ENCODE peak calls at places on chromosome 14, in ten cellular contexts. J is astrocyte, A is vagina, I is dorsolateral prefrontal cortex, P is choroid plexus epithelial cell, K is A549, W is H1, D is pancreas, U is cardiac muscle cell, B is transverse colon. C is an unnamed sample.

GRCh38 chr14:99425272-99425681 is 55.4 kb downstream of the SETD3 start:
- DNase-seq in I (no peak), D (peak), U (no peak), B (no peak), P (no peak), W (no peak), A (no peak), K (no peak), J (no peak), C (no peak)

GRCh38 chr14:64823305-64823985 is 56.3 kb downstream of the SPTB start:
- DNase-seq in K (peak), P (peak), I (peak), D (peak), J (peak), A (no peak), U (peak), B (peak), W (peak), C (peak)

GRCh38 chr14:88868558-88869159 is 44.2 kb downstream of the TTC8 start:
- DNase-seq in I (no peak), D (no peak), P (peak), J (peak), U (peak), W (no peak), A (no peak), K (no peak), B (no peak), C (peak)

GRCh38 chr14:64628940-64629403 is 75.3 kb upstream of the PLEKHG3 start:
- DNase-seq in U (peak), K (peak), A (no peak), W (no peak), P (peak), I (peak), B (peak), D (no peak), J (peak), C (peak)

GRCh38 chr14:101708853-101709532 is 52.5 kb upstream of the PPP2R5C start:
- DNase-seq in U (no peak), B (no peak), W (no peak), A (peak), D (no peak), J (no peak), I (no peak), K (no peak), P (no peak), C (no peak)

GRCh38 chr14:67317822-67318221 is 41.8 kb downstream of the ATP6V1D start:
- DNase-seq in K (no peak), P (no peak), B (no peak), U (no peak), A (no peak), D (no peak), W (no peak), J (no peak), I (no peak), C (no peak)

GRCh38 chr14:62409185-62409584 is 636.1 kb downstream of the KCNH5 start:
- DNase-seq in U (no peak), D (no peak), B (no peak), J (no peak), A (no peak), K (no peak), P (no peak), I (no peak), W (no peak), C (no peak)

GRCh38 chr14:101080922-101081593 is 177.5 kb upstream of the RTL1 start:
- DNase-seq in B (no peak), I (no peak), D (no peak), K (no peak), P (no peak), U (no peak), W (no peak), J (no peak), A (no peak), C (no peak)

GRCh38 chr14:36056846-36057245 is 119.7 kb downstream of the PTCSC3 start:
- DNase-seq in J (no peak), D (no peak), B (no peak), A (no peak), K (no peak), U (no peak), P (no peak), I (no peak), W (no peak), C (no peak)

GRCh38 chr14:89466460-89466859 is 49.4 kb upstream of the FOXN3 start:
- DNase-seq in K (no peak), W (no peak), U (no peak), I (no peak), D (no peak), A (no peak), B (no peak), P (peak), J (no peak), C (no peak)

GRCh38 chr14:39038542-39038941 is 64.5 kb downstream of the SEC23A start:
- DNase-seq in U (no peak), W (no peak), A (no peak), J (no peak), B (no peak), I (no peak), P (no peak), K (no peak), D (no peak), C (no peak)

GRCh38 chr14:101072531-101072930 is 169.0 kb upstream of the RTL1 start:
- DNase-seq in P (peak), W (peak), A (peak), K (peak), U (no peak), I (peak), D (no peak), B (no peak), J (no peak), C (no peak)

GRCh38 chr14:65476942-65477318 is 64.4 kb downstream of the FUT8 start:
- DNase-seq in A (no peak), K (no peak), P (no peak), D (no peak), U (no peak), I (no peak), B (no peak), J (no peak), W (no peak), C (no peak)

GRCh38 chr14:92986254-92987147 is 63.6 kb downstream of the CHGA start:
- DNase-seq in W (no peak), U (peak), I (peak), D (peak), J (peak), K (peak), A (no peak), B (no peak), P (peak), C (peak)

GRCh38 chr14:86057018-86057667 is 527.2 kb downstream of the FLRT2 start:
- DNase-seq in J (no peak), I (no peak), U (peak), P (peak), W (no peak), A (no peak), D (no peak), K (no peak), B (no peak), C (peak)

GRCh38 chr14:20515846-20516245 is 10.5 kb downstream of the RNASE10 start:
- DNase-seq in D (no peak), K (no peak), A (no peak), U (no peak), B (no peak), I (no peak), W (no peak), J (peak), P (no peak), C (no peak)

GRCh38 chr14:33564774-33565630 is 385.9 kb downstream of the EGLN3 start:
- DNase-seq in J (peak), W (no peak), D (no peak), K (no peak), P (peak), U (peak), B (no peak), A (no peak), I (no peak), C (peak)

DNA sequence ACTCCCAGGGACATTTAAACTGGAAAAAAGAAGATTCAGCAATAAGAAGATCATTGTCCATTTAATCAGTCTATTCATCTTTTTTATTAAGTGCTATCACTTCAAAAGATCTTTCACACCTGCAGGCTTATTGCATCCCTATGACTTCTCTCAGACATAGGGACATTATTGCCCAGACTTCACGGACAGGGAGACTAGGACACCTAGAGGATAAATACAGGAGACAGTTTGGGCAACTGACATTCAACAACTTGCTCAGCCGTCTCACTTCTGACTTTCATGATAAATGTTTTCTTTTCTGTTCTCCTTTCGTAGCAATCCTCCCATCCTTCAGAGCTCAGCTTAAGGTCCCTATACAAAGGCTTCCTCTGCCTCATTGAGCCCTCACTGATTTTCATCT is 84.3 kb downstream of the TMEM30B start:
- DNase-seq in A (no peak), W (no peak), I (no peak), U (no peak), B (no peak), J (no peak), D (no peak), K (peak), P (peak), C (no peak)
- TF ChIP-seq CTCF in A (no peak), W (no peak), I (no peak), U (peak), B (no peak), J (peak), D (no peak), K (peak), P (peak), C (peak)

GRCh38 chr14:80901260-80901659 is 40.3 kb downstream of the CEP128 start:
- DNase-seq in D (no peak), A (no peak), K (no peak), J (no peak), U (no peak), W (no peak), B (no peak), P (no peak), I (no peak), C (no peak)

GRCh38 chr14:80906946-80907345 is 34.6 kb downstream of the CEP128 start:
- DNase-seq in K (no peak), W (no peak), J (no peak), B (no peak), A (no peak), P (no peak), U (no peak), I (no peak), D (no peak), C (peak)

GRCh38 chr14:80901813-80902212 is 39.7 kb downstream of the CEP128 start:
- DNase-seq in J (no peak), P (no peak), K (no peak), W (no peak), B (no peak), U (no peak), A (no peak), D (no peak), I (no peak), C (no peak)

GRCh38 chr14:80902608-80903007 is 38.9 kb downstream of the CEP128 start:
- DNase-seq in P (no peak), D (no peak), U (no peak), K (no peak), I (no peak), B (no peak), W (no peak), J (no peak), A (no peak), C (no peak)

GRCh38 chr14:80906336-80906735 is 35.2 kb downstream of the CEP128 start:
- DNase-seq in A (no peak), D (no peak), B (no peak), K (no peak), J (no peak), W (no peak), I (no peak), U (no peak), P (no peak), C (no peak)
- H3K4me3 ChIP-seq in A (no peak), D (no peak), B (no peak), K (no peak), J (no peak), W (no peak), I (no peak), U (no peak), P (no peak), C (no peak)

DNA sequence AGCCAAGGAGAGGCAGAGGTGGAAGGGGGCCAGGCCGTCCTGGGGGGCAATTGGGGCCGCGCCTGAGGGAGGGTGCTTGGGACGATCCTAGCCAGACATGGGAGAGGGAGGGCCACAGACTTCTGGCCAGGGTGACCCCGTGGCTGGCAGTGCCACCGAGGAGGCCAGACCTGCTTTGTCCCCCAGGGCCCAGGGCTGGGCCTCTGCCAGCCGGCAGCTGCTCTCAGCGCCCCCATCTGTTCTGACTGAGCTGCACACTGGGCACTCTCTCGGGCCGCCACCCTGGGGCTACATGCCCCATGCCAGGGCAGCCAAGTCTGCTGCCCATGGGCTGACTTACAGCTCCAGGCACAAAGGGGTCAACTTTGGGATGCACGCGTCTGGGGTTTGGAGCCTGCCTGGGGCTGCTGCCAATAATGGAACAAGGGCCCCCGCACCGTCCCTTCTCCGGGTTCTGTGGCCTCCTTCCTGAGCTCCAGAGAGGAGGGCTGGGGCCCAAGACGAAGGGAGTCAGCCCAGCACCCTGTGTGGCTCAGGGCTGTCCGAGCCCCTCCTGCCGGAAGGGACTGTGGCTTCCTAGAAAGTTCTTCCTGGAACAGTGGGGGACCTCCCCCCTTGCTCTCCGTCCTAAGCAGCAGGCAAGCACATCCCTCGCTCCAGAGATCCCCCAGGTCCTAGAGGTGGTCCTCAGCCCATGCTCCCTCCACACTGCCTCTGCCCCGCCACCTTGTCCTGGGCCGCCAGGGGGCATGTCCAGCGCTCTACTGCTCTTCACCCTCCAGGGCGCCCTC is 1.1 kb downstream of the ADSS1 start:
- DNase-seq in U (peak), P (peak), W (peak), A (no peak), J (no peak), D (no peak), I (no peak), B (peak), K (peak), C (peak)
- TF ChIP-seq CTCF in U (peak), P (peak), W (peak), A (peak), J (peak), D (no peak), I (peak), B (peak), K (peak), C (peak)

DNA sequence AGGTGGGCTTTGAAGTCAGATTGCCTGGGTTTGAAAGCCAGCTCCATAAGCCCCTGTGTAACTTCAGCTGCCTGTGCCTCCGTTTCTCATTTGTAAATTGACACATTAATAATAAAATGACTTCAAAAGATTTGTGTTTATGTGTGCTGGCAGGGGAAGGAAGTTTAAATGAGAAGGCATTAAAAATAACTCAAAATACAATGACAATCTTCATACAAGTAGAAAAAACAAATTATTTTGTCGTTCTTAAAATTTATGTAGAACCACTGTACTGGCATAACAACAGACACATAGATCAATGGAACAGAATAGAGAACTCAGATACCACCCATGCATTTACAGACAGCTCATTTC is 83.0 kb downstream of the PPM1A start:
- DNase-seq in U (no peak), P (no peak), K (no peak), W (no peak), A (no peak), J (no peak), D (no peak), B (no peak), I (no peak), C (no peak)
- H3K4me3 ChIP-seq in U (no peak), P (no peak), K (peak), W (no peak), A (peak), J (no peak), D (peak), B (peak), I (peak), C (no peak)